ENCODE peak calls at places on chromosomes 12 and 14, in four cellular contexts. One of them, this sample, is unnamed.

GRCh38 chr14:74207943-74208342 is 31.3 kb upstream of the VSX2 start:
- DNase-seq in IMR-90: no peak
- DNase-seq in keratinocyte: no peak
- DNase-seq in endothelial cell of umbilical vein: no peak
- DNase-seq in this sample: no peak

GRCh38 chr12:78406776-78407335 is 457.7 kb upstream of the SYT1 start:
- DNase-seq in IMR-90: peak; percentile 9
- DNase-seq in keratinocyte: no peak
- DNase-seq in endothelial cell of umbilical vein: no peak
- DNase-seq in this sample: no peak

GRCh38 chr12:89058393-89058792 is 293.9 kb downstream of the DUSP6 start:
- DNase-seq in IMR-90: no peak
- DNase-seq in keratinocyte: no peak
- DNase-seq in endothelial cell of umbilical vein: no peak
- DNase-seq in this sample: no peak

GRCh38 chr12:45381351-45381750 is 165.5 kb downstream of the ANO6 start:
- DNase-seq in IMR-90: peak; percentile 17
- DNase-seq in keratinocyte: no peak
- DNase-seq in endothelial cell of umbilical vein: no peak
- DNase-seq in this sample: no peak

GRCh38 chr12:115051378-115051777 is 367.4 kb upstream of the TBX3 start:
- DNase-seq in IMR-90: no peak
- DNase-seq in keratinocyte: no peak
- DNase-seq in endothelial cell of umbilical vein: no peak
- DNase-seq in this sample: no peak

GRCh38 chr12:74620932-74621331 is 83.3 kb downstream of the ATXN7L3B start:
- DNase-seq in IMR-90: no peak
- DNase-seq in keratinocyte: no peak
- DNase-seq in endothelial cell of umbilical vein: no peak
- DNase-seq in this sample: no peak

GRCh38 chr14:61256826-61257468 is 24.2 kb downstream of the TMEM30B start:
- DNase-seq in IMR-90: no peak
- DNase-seq in keratinocyte: no peak
- DNase-seq in endothelial cell of umbilical vein: peak; percentile 84
- DNase-seq in this sample: no peak

GRCh38 chr14:77158175-77158908 is 16.8 kb upstream of the ZDHHC22 start:
- DNase-seq in IMR-90: peak; percentile 71
- DNase-seq in keratinocyte: no peak
- DNase-seq in endothelial cell of umbilical vein: peak; percentile 20
- DNase-seq in this sample: peak; percentile 38

GRCh38 chr12:121576851-121577391 is 3.9 kb downstream of the KDM2B start:
- DNase-seq in IMR-90: peak; percentile 95
- DNase-seq in keratinocyte: no peak
- DNase-seq in endothelial cell of umbilical vein: no peak
- DNase-seq in this sample: no peak

GRCh38 chr12:103205906-103206305 is 248.4 kb downstream of the ASCL1 start:
- DNase-seq in IMR-90: no peak
- DNase-seq in keratinocyte: no peak
- DNase-seq in endothelial cell of umbilical vein: no peak
- DNase-seq in this sample: no peak

GRCh38 chr12:129080413-129080812 is 227.1 kb downstream of the GLT1D1 start:
- DNase-seq in IMR-90: no peak
- DNase-seq in keratinocyte: no peak
- DNase-seq in endothelial cell of umbilical vein: no peak
- DNase-seq in this sample: no peak

GRCh38 chr12:16526693-16527092 is 79.3 kb downstream of the LMO3 start:
- DNase-seq in IMR-90: peak; percentile 92
- DNase-seq in keratinocyte: no peak
- DNase-seq in endothelial cell of umbilical vein: no peak
- DNase-seq in this sample: no peak

GRCh38 chr12:76895796-76896195 is 17.0 kb upstream of the CSRP2 start:
- DNase-seq in IMR-90: no peak
- DNase-seq in keratinocyte: no peak
- DNase-seq in endothelial cell of umbilical vein: no peak
- DNase-seq in this sample: no peak

GRCh38 chr12:76891609-76892008 is 12.8 kb upstream of the CSRP2 start:
- DNase-seq in IMR-90: no peak
- DNase-seq in keratinocyte: no peak
- DNase-seq in endothelial cell of umbilical vein: no peak
- DNase-seq in this sample: no peak

GRCh38 chr12:76899522-76899921 is 20.7 kb upstream of the CSRP2 start:
- DNase-seq in IMR-90: no peak
- DNase-seq in keratinocyte: no peak
- DNase-seq in endothelial cell of umbilical vein: no peak
- DNase-seq in this sample: no peak

GRCh38 chr12:76898472-76898871 is 19.7 kb upstream of the CSRP2 start:
- DNase-seq in IMR-90: no peak
- DNase-seq in keratinocyte: no peak
- DNase-seq in endothelial cell of umbilical vein: no peak
- DNase-seq in this sample: no peak

GRCh38 chr12:76896274-76896673 is 17.5 kb upstream of the CSRP2 start:
- DNase-seq in IMR-90: no peak
- DNase-seq in keratinocyte: no peak
- DNase-seq in endothelial cell of umbilical vein: no peak
- DNase-seq in this sample: no peak
- H3K9me1 ChIP-seq in IMR-90: no peaks in the 10 kb centered on the region
- H3K9me1 ChIP-seq in keratinocyte: no peaks in the 10 kb centered on the region
- H3K9me1 ChIP-seq in endothelial cell of umbilical vein: no peaks in the 10 kb centered on the region
- H3K9me1 ChIP-seq in this sample: no peaks in the 10 kb centered on the region

GRCh38 chr14:71209888-71210287 is 302.6 kb downstream of the PCNX1 start:
- DNase-seq in IMR-90: no peak
- DNase-seq in keratinocyte: no peak
- DNase-seq in endothelial cell of umbilical vein: no peak
- DNase-seq in this sample: no peak

GRCh38 chr14:71212093-71212492 is 304.8 kb downstream of the PCNX1 start:
- DNase-seq in IMR-90: no peak
- DNase-seq in keratinocyte: no peak
- DNase-seq in endothelial cell of umbilical vein: no peak
- DNase-seq in this sample: no peak

GRCh38 chr14:71206766-71207371 is 299.6 kb downstream of the PCNX1 start:
- DNase-seq in IMR-90: peak; percentile 85
- DNase-seq in keratinocyte: no peak
- DNase-seq in endothelial cell of umbilical vein: peak; percentile 91
- DNase-seq in this sample: no peak

GRCh38 chr14:71206123-71206522 is 298.9 kb downstream of the PCNX1 start:
- DNase-seq in IMR-90: no peak
- DNase-seq in keratinocyte: no peak
- DNase-seq in endothelial cell of umbilical vein: no peak
- DNase-seq in this sample: no peak

DNA sequence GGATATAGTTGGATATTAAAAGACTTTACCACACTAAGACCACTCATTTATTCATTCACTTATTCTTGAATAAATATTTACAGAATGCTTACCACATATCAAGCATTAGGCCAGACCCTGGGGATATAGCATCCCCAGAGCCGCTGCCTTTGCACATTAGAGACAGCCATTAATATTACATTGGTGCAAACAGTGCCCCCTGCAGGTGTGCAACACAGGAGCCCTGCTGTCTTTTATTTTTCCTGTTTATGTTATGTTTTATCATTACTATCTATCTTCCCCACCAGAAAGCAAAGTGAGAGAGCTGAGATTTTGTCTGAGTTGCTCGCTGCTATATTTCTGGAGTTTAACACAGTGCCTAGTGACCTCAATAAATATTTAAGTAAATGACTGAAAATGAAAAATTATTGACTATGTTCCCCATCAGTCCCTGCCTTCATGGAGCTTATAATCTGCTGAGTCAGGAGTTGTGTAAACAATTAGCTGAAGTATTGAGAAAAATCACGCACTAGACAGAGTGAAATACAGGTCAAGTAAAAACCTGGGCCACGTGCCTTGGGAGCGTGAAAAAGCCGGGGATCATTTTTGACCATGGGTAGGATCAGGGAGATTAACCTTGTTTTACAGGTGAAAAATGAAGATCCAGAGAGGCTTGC is 301.6 kb downstream of the PCNX1 start:
- DNase-seq in IMR-90: no peak
- DNase-seq in keratinocyte: no peak
- DNase-seq in endothelial cell of umbilical vein: no peak
- DNase-seq in this sample: peak; percentile 11
- H3K9me1 ChIP-seq in IMR-90: no peaks in the 10 kb centered on the region
- H3K9me1 ChIP-seq in keratinocyte: no peaks in the 10 kb centered on the region
- H3K9me1 ChIP-seq in endothelial cell of umbilical vein: no peaks in the 10 kb centered on the region
- H3K9me1 ChIP-seq in this sample: no peaks in the 10 kb centered on the region

GRCh38 chr12:10652192-10652591 is 21.7 kb downstream of the STYK1 start:
- DNase-seq in IMR-90: no peak
- DNase-seq in keratinocyte: no peak
- DNase-seq in endothelial cell of umbilical vein: no peak
- DNase-seq in this sample: no peak
- H3K9me1 ChIP-seq in IMR-90: no peaks in the 10 kb centered on the region
- H3K9me1 ChIP-seq in keratinocyte: no peaks in the 10 kb centered on the region
- H3K9me1 ChIP-seq in endothelial cell of umbilical vein: no peaks in the 10 kb centered on the region
- H3K9me1 ChIP-seq in this sample: no peaks in the 10 kb centered on the region

GRCh38 chr12:63907561-63907960 is 63.1 kb downstream of the SRGAP1 start:
- DNase-seq in IMR-90: peak; percentile 36
- DNase-seq in keratinocyte: no peak
- DNase-seq in endothelial cell of umbilical vein: no peak
- DNase-seq in this sample: no peak
- H3K9me1 ChIP-seq in IMR-90: peaks cover 3% of the 10 kb centered on the region
- H3K9me1 ChIP-seq in keratinocyte: no peaks in the 10 kb centered on the region
- H3K9me1 ChIP-seq in endothelial cell of umbilical vein: no peaks in the 10 kb centered on the region
- H3K9me1 ChIP-seq in this sample: no peaks in the 10 kb centered on the region

DNA sequence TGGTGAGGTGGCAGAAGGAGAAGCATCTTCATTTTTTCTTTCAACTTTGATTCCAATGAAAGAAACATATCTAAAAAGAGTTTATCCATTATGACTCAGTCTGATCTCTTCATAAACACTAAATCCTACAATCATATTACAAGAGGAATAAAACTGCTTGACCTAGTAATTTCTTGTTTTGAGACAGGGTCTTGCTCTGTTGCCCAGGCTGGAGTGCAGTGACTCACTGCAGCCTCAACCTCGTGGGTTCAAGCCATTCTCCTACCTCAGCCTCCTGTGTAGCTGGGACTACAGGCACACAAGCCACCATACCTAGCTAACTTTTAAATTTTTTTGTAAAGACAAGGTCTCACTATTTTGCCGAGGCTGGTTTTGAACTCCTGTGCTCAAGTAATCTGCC is 147.2 kb downstream of the NDUFA12 start:
- DNase-seq in IMR-90: no peak
- DNase-seq in keratinocyte: no peak
- DNase-seq in endothelial cell of umbilical vein: no peak
- DNase-seq in this sample: no peak
- H3K9me1 ChIP-seq in IMR-90: no peaks in the 10 kb centered on the region
- H3K9me1 ChIP-seq in keratinocyte: no peaks in the 10 kb centered on the region
- H3K9me1 ChIP-seq in endothelial cell of umbilical vein: no peaks in the 10 kb centered on the region
- H3K9me1 ChIP-seq in this sample: no peaks in the 10 kb centered on the region

GRCh38 chr12:113651662-113652061 is 180.0 kb upstream of the LHX5 start:
- DNase-seq in IMR-90: no peak
- DNase-seq in keratinocyte: no peak
- DNase-seq in endothelial cell of umbilical vein: no peak
- DNase-seq in this sample: no peak

GRCh38 chr12:113650476-113650875 is 178.8 kb upstream of the LHX5 start:
- DNase-seq in IMR-90: no peak
- DNase-seq in keratinocyte: no peak
- DNase-seq in endothelial cell of umbilical vein: no peak
- DNase-seq in this sample: no peak

GRCh38 chr12:113647048-113647447 is 175.4 kb upstream of the LHX5 start:
- DNase-seq in IMR-90: no peak
- DNase-seq in keratinocyte: no peak
- DNase-seq in endothelial cell of umbilical vein: no peak
- DNase-seq in this sample: peak; percentile 71

GRCh38 chr12:113645183-113645582 is 173.5 kb upstream of the LHX5 start:
- DNase-seq in IMR-90: no peak
- DNase-seq in keratinocyte: no peak
- DNase-seq in endothelial cell of umbilical vein: no peak
- DNase-seq in this sample: no peak

GRCh38 chr12:113649256-113649830 is 177.7 kb upstream of the LHX5 start:
- DNase-seq in IMR-90: no peak
- DNase-seq in keratinocyte: no peak
- DNase-seq in endothelial cell of umbilical vein: no peak
- DNase-seq in this sample: peak; percentile 95
- H3K9me1 ChIP-seq in IMR-90: no peaks in the 10 kb centered on the region
- H3K9me1 ChIP-seq in keratinocyte: no peaks in the 10 kb centered on the region
- H3K9me1 ChIP-seq in endothelial cell of umbilical vein: no peaks in the 10 kb centered on the region
- H3K9me1 ChIP-seq in this sample: no peaks in the 10 kb centered on the region

GRCh38 chr12:12508612-12509011 is 54.1 kb downstream of the DUSP16 start:
- DNase-seq in IMR-90: peak; percentile 45
- DNase-seq in keratinocyte: no peak
- DNase-seq in endothelial cell of umbilical vein: no peak
- DNase-seq in this sample: no peak

GRCh38 chr12:12511021-12511783 is 51.5 kb downstream of the DUSP16 start:
- DNase-seq in IMR-90: peak; percentile 12
- DNase-seq in keratinocyte: peak; percentile 71
- DNase-seq in endothelial cell of umbilical vein: no peak
- DNase-seq in this sample: no peak

GRCh38 chr12:12511895-12512674 is 50.6 kb downstream of the DUSP16 start:
- DNase-seq in IMR-90: no peak
- DNase-seq in keratinocyte: no peak
- DNase-seq in endothelial cell of umbilical vein: no peak
- DNase-seq in this sample: no peak

GRCh38 chr12:12510141-12510540 is 52.5 kb downstream of the DUSP16 start:
- DNase-seq in IMR-90: peak; percentile 92
- DNase-seq in keratinocyte: peak; percentile 69
- DNase-seq in endothelial cell of umbilical vein: no peak
- DNase-seq in this sample: no peak

DNA sequence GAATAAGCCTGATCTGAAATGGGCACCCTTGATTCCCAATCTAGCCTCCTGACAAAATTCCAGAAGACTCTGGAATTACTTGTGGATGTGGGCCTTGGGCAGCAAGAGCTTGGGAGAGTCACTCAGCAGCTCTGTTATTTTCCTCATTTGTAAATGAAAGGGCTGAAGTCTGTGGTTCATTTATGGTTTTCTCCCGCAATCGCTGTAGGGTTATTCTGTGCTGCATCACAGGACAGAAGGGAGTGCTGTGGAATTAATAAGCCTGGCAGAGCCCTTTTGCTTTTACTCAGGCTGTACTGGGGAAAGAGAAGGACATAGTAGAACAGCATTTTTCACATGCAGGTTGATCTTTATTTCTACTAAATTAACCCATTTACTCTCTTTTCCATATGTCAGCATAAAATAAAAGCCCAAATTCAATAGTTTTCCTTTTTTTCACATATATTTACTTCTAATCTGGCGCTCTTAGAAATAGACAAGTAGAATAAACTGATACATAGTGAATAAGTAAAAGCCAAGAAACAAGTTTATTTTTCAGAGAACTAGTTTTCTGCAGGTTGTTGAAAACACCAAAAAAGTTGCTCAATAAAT is 49.2 kb downstream of the DUSP16 start:
- DNase-seq in IMR-90: no peak
- DNase-seq in keratinocyte: no peak
- DNase-seq in endothelial cell of umbilical vein: no peak
- DNase-seq in this sample: no peak
- H3K9me1 ChIP-seq in IMR-90: peaks cover 12% of the 10 kb centered on the region
- H3K9me1 ChIP-seq in keratinocyte: no peaks in the 10 kb centered on the region
- H3K9me1 ChIP-seq in endothelial cell of umbilical vein: no peaks in the 10 kb centered on the region
- H3K9me1 ChIP-seq in this sample: no peaks in the 10 kb centered on the region